ENCODE peak calls at places on chromosomes 16 and 17, in ten cellular contexts. One of them, this sample, is unnamed.

GRCh38 chr16:23587726-23588125 is 8.4 kb downstream of the NDUFAB1 start:
- DNase-seq in endothelial cell: no peak
- DNase-seq in WTC11: no peak
- DNase-seq in SK-N-SH: no peak
- DNase-seq in right atrium auricular region: no peak
- DNase-seq in astrocyte of the spinal cord: peak
- DNase-seq in GM20000: no peak
- DNase-seq in OCI-LY7: no peak
- DNase-seq in fibroblast of lung: peak
- DNase-seq in body of pancreas: no peak
- DNase-seq in this sample: no peak

GRCh38 chr16:48531011-48531962 is 78.7 kb downstream of the N4BP1 start:
- DNase-seq in endothelial cell: no peak
- DNase-seq in WTC11: no peak
- DNase-seq in SK-N-SH: peak
- DNase-seq in right atrium auricular region: no peak
- DNase-seq in astrocyte of the spinal cord: no peak
- DNase-seq in GM20000: no peak
- DNase-seq in OCI-LY7: no peak
- DNase-seq in fibroblast of lung: no peak
- DNase-seq in body of pancreas: no peak
- DNase-seq in this sample: peak

GRCh38 chr16:349211-349610 is 3.3 kb downstream of the AXIN1 start:
- DNase-seq in endothelial cell: no peak
- DNase-seq in WTC11: no peak
- DNase-seq in SK-N-SH: no peak
- DNase-seq in right atrium auricular region: no peak
- DNase-seq in astrocyte of the spinal cord: no peak
- DNase-seq in GM20000: peak
- DNase-seq in OCI-LY7: no peak
- DNase-seq in fibroblast of lung: no peak
- DNase-seq in body of pancreas: no peak
- DNase-seq in this sample: peak

GRCh38 chr16:56610609-56611111 is 2.3 kb downstream of the MT2A start:
- DNase-seq in endothelial cell: no peak
- DNase-seq in WTC11: no peak
- DNase-seq in SK-N-SH: no peak
- DNase-seq in right atrium auricular region: no peak
- DNase-seq in astrocyte of the spinal cord: no peak
- DNase-seq in GM20000: no peak
- DNase-seq in OCI-LY7: no peak
- DNase-seq in fibroblast of lung: peak
- DNase-seq in body of pancreas: no peak
- DNase-seq in this sample: no peak

GRCh38 chr17:76623271-76624146 is 20.0 kb downstream of the ST6GALNAC1 start:
- DNase-seq in endothelial cell: peak
- DNase-seq in WTC11: peak
- DNase-seq in SK-N-SH: peak
- DNase-seq in right atrium auricular region: peak
- DNase-seq in astrocyte of the spinal cord: peak
- DNase-seq in GM20000: peak
- DNase-seq in OCI-LY7: peak
- DNase-seq in fibroblast of lung: peak
- DNase-seq in body of pancreas: peak
- DNase-seq in this sample: peak

GRCh38 chr17:62033317-62033716 is 31.8 kb downstream of the MED13 start:
- DNase-seq in endothelial cell: no peak
- DNase-seq in WTC11: no peak
- DNase-seq in SK-N-SH: no peak
- DNase-seq in right atrium auricular region: no peak
- DNase-seq in astrocyte of the spinal cord: no peak
- DNase-seq in GM20000: no peak
- DNase-seq in OCI-LY7: no peak
- DNase-seq in fibroblast of lung: no peak
- DNase-seq in body of pancreas: no peak
- DNase-seq in this sample: no peak

GRCh38 chr17:56499799-56500388 is 93.6 kb upstream of the NOG start:
- DNase-seq in endothelial cell: peak
- DNase-seq in WTC11: no peak
- DNase-seq in SK-N-SH: no peak
- DNase-seq in right atrium auricular region: no peak
- DNase-seq in astrocyte of the spinal cord: peak
- DNase-seq in GM20000: no peak
- DNase-seq in OCI-LY7: peak
- DNase-seq in fibroblast of lung: peak
- DNase-seq in body of pancreas: no peak
- DNase-seq in this sample: no peak

GRCh38 chr17:13646411-13646810 is 44.7 kb upstream of the HS3ST3A1 start:
- DNase-seq in endothelial cell: no peak
- DNase-seq in WTC11: no peak
- DNase-seq in SK-N-SH: no peak
- DNase-seq in right atrium auricular region: no peak
- DNase-seq in astrocyte of the spinal cord: peak
- DNase-seq in GM20000: no peak
- DNase-seq in OCI-LY7: no peak
- DNase-seq in fibroblast of lung: peak
- DNase-seq in body of pancreas: no peak
- DNase-seq in this sample: no peak

GRCh38 chr17:58189436-58190146 is 2.9 kb upstream of the EPX start:
- DNase-seq in endothelial cell: no peak
- DNase-seq in WTC11: no peak
- DNase-seq in SK-N-SH: peak
- DNase-seq in right atrium auricular region: no peak
- DNase-seq in astrocyte of the spinal cord: peak
- DNase-seq in GM20000: no peak
- DNase-seq in OCI-LY7: no peak
- DNase-seq in fibroblast of lung: peak
- DNase-seq in body of pancreas: no peak
- DNase-seq in this sample: no peak

GRCh38 chr16:59683709-59684108 is 949.6 kb upstream of the GOT2 start:
- DNase-seq in endothelial cell: no peak
- DNase-seq in WTC11: no peak
- DNase-seq in SK-N-SH: no peak
- DNase-seq in right atrium auricular region: no peak
- DNase-seq in astrocyte of the spinal cord: no peak
- DNase-seq in GM20000: no peak
- DNase-seq in OCI-LY7: no peak
- DNase-seq in fibroblast of lung: no peak
- DNase-seq in body of pancreas: no peak
- DNase-seq in this sample: no peak

GRCh38 chr16:29304251-29304900 is 102.1 kb downstream of the NPIPB11 start:
- DNase-seq in endothelial cell: no peak
- DNase-seq in WTC11: no peak
- DNase-seq in SK-N-SH: no peak
- DNase-seq in right atrium auricular region: no peak
- DNase-seq in astrocyte of the spinal cord: no peak
- DNase-seq in GM20000: no peak
- DNase-seq in OCI-LY7: no peak
- DNase-seq in fibroblast of lung: no peak
- DNase-seq in body of pancreas: no peak
- DNase-seq in this sample: no peak

GRCh38 chr17:65074778-65075250 is 18.3 kb upstream of the GNA13 start:
- DNase-seq in endothelial cell: peak
- DNase-seq in WTC11: no peak
- DNase-seq in SK-N-SH: peak
- DNase-seq in right atrium auricular region: peak
- DNase-seq in astrocyte of the spinal cord: no peak
- DNase-seq in GM20000: no peak
- DNase-seq in OCI-LY7: no peak
- DNase-seq in fibroblast of lung: no peak
- DNase-seq in body of pancreas: peak
- DNase-seq in this sample: no peak

GRCh38 chr17:44102845-44103622 is 20.4 kb downstream of the HDAC5 start:
- DNase-seq in endothelial cell: no peak
- DNase-seq in WTC11: no peak
- DNase-seq in SK-N-SH: no peak
- DNase-seq in right atrium auricular region: no peak
- DNase-seq in astrocyte of the spinal cord: no peak
- DNase-seq in GM20000: no peak
- DNase-seq in OCI-LY7: no peak
- DNase-seq in fibroblast of lung: no peak
- DNase-seq in body of pancreas: no peak
- DNase-seq in this sample: no peak

GRCh38 chr17:43714338-43715149 is 44.0 kb downstream of the SOST start:
- DNase-seq in endothelial cell: no peak
- DNase-seq in WTC11: no peak
- DNase-seq in SK-N-SH: no peak
- DNase-seq in right atrium auricular region: no peak
- DNase-seq in astrocyte of the spinal cord: peak
- DNase-seq in GM20000: no peak
- DNase-seq in OCI-LY7: no peak
- DNase-seq in fibroblast of lung: peak
- DNase-seq in body of pancreas: no peak
- DNase-seq in this sample: no peak

GRCh38 chr17:11006530-11006929 is 168.6 kb upstream of the PIRT start:
- DNase-seq in endothelial cell: no peak
- DNase-seq in WTC11: no peak
- DNase-seq in SK-N-SH: no peak
- DNase-seq in right atrium auricular region: no peak
- DNase-seq in astrocyte of the spinal cord: no peak
- DNase-seq in GM20000: no peak
- DNase-seq in OCI-LY7: no peak
- DNase-seq in fibroblast of lung: no peak
- DNase-seq in body of pancreas: no peak
- DNase-seq in this sample: no peak

GRCh38 chr17:14332331-14332730 is 31.4 kb downstream of the HS3ST3B1 start:
- DNase-seq in endothelial cell: no peak
- DNase-seq in WTC11: peak
- DNase-seq in SK-N-SH: no peak
- DNase-seq in right atrium auricular region: no peak
- DNase-seq in astrocyte of the spinal cord: no peak
- DNase-seq in GM20000: no peak
- DNase-seq in OCI-LY7: no peak
- DNase-seq in fibroblast of lung: no peak
- DNase-seq in body of pancreas: no peak
- DNase-seq in this sample: no peak

GRCh38 chr17:81708739-81709185 is 3.3 kb upstream of the SLC25A10 start:
- DNase-seq in endothelial cell: no peak
- DNase-seq in WTC11: no peak
- DNase-seq in SK-N-SH: no peak
- DNase-seq in right atrium auricular region: no peak
- DNase-seq in astrocyte of the spinal cord: no peak
- DNase-seq in GM20000: no peak
- DNase-seq in OCI-LY7: no peak
- DNase-seq in fibroblast of lung: no peak
- DNase-seq in body of pancreas: no peak
- DNase-seq in this sample: no peak
- TF ChIP-seq CTCF in endothelial cell: no peak
- TF ChIP-seq CTCF in WTC11: no peak
- TF ChIP-seq CTCF in SK-N-SH: no peak
- TF ChIP-seq CTCF in right atrium auricular region: no peak
- TF ChIP-seq CTCF in astrocyte of the spinal cord: no peak
- TF ChIP-seq CTCF in GM20000: no peak
- TF ChIP-seq CTCF in OCI-LY7: no peak
- TF ChIP-seq CTCF in fibroblast of lung: no peak
- TF ChIP-seq CTCF in body of pancreas: no peak
- TF ChIP-seq CTCF in this sample: no peak

DNA sequence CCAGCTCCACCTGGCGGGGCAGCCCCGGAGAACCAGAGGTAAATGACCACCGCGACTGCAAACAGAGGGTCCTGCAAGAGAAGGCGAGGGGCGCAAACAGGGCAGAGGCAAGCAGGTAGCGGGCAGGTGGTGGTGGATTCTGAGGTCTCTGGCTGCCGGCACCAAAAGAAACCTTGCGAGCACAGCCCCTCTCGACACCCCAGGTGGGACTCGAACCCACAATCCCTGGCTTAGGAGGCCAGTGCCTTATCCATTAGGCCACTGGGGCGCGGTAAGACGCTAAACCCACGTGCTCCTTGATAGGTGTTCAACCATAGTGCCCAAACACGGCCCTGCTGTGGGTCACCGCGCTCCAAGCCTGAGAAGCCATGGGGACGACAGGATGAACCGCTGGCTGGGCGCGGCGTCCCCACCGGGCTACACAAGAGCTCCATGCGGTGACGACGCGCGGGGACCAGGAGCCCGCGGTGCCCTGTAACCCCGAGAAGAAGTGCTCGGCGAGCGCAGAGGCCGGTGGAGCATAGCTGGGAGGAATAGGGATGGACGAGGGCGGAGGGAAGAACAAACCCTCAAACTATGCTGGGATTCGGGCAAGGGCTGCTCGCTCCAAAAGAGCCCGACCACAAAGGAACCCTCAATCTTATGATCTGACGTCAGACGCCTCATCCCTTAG is 12.4 kb downstream of the ATP5PD start:
- DNase-seq in endothelial cell: peak
- DNase-seq in WTC11: peak
- DNase-seq in SK-N-SH: peak
- DNase-seq in right atrium auricular region: peak
- DNase-seq in astrocyte of the spinal cord: peak
- DNase-seq in GM20000: peak
- DNase-seq in OCI-LY7: peak
- DNase-seq in fibroblast of lung: peak
- DNase-seq in body of pancreas: peak
- DNase-seq in this sample: peak
- TF ChIP-seq CTCF in endothelial cell: no peak
- TF ChIP-seq CTCF in WTC11: no peak
- TF ChIP-seq CTCF in SK-N-SH: peak
- TF ChIP-seq CTCF in right atrium auricular region: no peak
- TF ChIP-seq CTCF in astrocyte of the spinal cord: no peak
- TF ChIP-seq CTCF in GM20000: no peak
- TF ChIP-seq CTCF in OCI-LY7: no peak
- TF ChIP-seq CTCF in fibroblast of lung: peak
- TF ChIP-seq CTCF in body of pancreas: no peak
- TF ChIP-seq CTCF in this sample: peak

GRCh38 chr17:69175262-69175811 is 33.6 kb upstream of the ABCA6 start:
- DNase-seq in endothelial cell: no peak
- DNase-seq in WTC11: no peak
- DNase-seq in SK-N-SH: no peak
- DNase-seq in right atrium auricular region: no peak
- DNase-seq in astrocyte of the spinal cord: no peak
- DNase-seq in GM20000: no peak
- DNase-seq in OCI-LY7: no peak
- DNase-seq in fibroblast of lung: no peak
- DNase-seq in body of pancreas: no peak
- DNase-seq in this sample: no peak
- TF ChIP-seq CTCF in endothelial cell: no peak
- TF ChIP-seq CTCF in WTC11: no peak
- TF ChIP-seq CTCF in SK-N-SH: no peak
- TF ChIP-seq CTCF in right atrium auricular region: no peak
- TF ChIP-seq CTCF in astrocyte of the spinal cord: no peak
- TF ChIP-seq CTCF in GM20000: no peak
- TF ChIP-seq CTCF in OCI-LY7: no peak
- TF ChIP-seq CTCF in fibroblast of lung: no peak
- TF ChIP-seq CTCF in body of pancreas: no peak
- TF ChIP-seq CTCF in this sample: no peak

DNA sequence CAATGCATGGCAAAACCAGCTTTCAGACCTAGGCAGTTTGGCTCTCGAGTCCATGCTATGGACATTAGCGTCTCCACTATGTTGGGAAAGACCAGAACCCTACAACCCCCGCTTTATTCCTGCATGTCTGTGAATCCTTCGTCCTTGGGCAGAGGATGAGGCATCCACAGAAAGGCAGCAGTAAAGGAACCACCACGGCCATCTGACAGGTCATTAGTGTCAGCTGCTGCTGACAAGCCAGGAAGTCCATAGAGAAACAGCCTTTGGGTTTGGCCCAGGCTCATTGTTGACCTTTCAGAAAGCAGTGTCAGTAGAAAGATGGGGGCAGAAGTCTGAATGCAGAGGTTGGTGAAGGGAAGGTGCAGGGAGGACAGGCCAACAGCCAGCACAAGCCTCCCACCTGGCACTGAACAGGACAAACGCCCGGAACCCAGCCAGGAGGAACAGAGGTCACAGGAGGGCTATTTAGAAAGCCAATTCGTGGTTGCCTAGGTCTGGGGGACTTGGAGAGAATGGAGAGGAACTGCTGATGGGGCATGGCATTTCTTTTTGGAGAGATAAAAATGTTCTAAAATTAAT is 105.8 kb downstream of the VAT1L start:
- DNase-seq in endothelial cell: no peak
- DNase-seq in WTC11: no peak
- DNase-seq in SK-N-SH: no peak
- DNase-seq in right atrium auricular region: no peak
- DNase-seq in astrocyte of the spinal cord: no peak
- DNase-seq in GM20000: no peak
- DNase-seq in OCI-LY7: no peak
- DNase-seq in fibroblast of lung: no peak
- DNase-seq in body of pancreas: no peak
- DNase-seq in this sample: no peak
- TF ChIP-seq CTCF in endothelial cell: no peak
- TF ChIP-seq CTCF in WTC11: no peak
- TF ChIP-seq CTCF in SK-N-SH: no peak
- TF ChIP-seq CTCF in right atrium auricular region: no peak
- TF ChIP-seq CTCF in astrocyte of the spinal cord: no peak
- TF ChIP-seq CTCF in GM20000: no peak
- TF ChIP-seq CTCF in OCI-LY7: no peak
- TF ChIP-seq CTCF in fibroblast of lung: no peak
- TF ChIP-seq CTCF in body of pancreas: no peak
- TF ChIP-seq CTCF in this sample: no peak

This sample was measured in GM10248.